ENCODE peak calls at places on chromosome 18, in nine cellular contexts. Q is midbrain, N is coronary artery, A is RPMI7951, Z is posterior cingulate gyrus, T is A549, F is ACHN, I is astrocyte, B is cerebellum. X is an unnamed sample.

GRCh38 chr18:11857177-11857887 is 6.1 kb downstream of the CHMP1B start:
- DNase-seq in Q (no peak), N (peak; percentile 89), A (peak; percentile 96), Z (no peak), T (peak; percentile 99), F (peak; percentile 74), I (peak; percentile 100), B (no peak), X (peak; percentile 34)

GRCh38 chr18:13247506-13247905 is 28.9 kb downstream of the LDLRAD4 start:
- DNase-seq in Q (no peak), N (peak; percentile 35), A (no peak), Z (no peak), T (no peak), F (no peak), I (no peak), B (no peak), X (no peak)

GRCh38 chr18:11880586-11881304 is 27.4 kb downstream of the MPPE1 start:
- DNase-seq in Q (no peak), N (no peak), A (no peak), Z (no peak), T (no peak), F (no peak), I (no peak), B (no peak), X (no peak)

GRCh38 chr18:48663931-48664847 is 125.4 kb downstream of the CTIF start:
- DNase-seq in Q (peak; percentile 71), N (peak; percentile 85), A (peak; percentile 23), Z (peak; percentile 66), T (peak; percentile 39), F (peak; percentile 49), I (peak; percentile 22), B (peak; percentile 79), X (peak; percentile 76)

GRCh38 chr18:73235491-73235890 is 367.7 kb upstream of the NETO1 start:
- DNase-seq in Q (no peak), N (no peak), A (peak; percentile 91), Z (no peak), T (peak; percentile 30), F (peak; percentile 43), I (peak; percentile 97), B (no peak), X (no peak)

GRCh38 chr18:50830544-50830943 is 10.7 kb upstream of the MRO start:
- DNase-seq in Q (peak; percentile 28), N (no peak), A (no peak), Z (no peak), T (no peak), F (no peak), I (no peak), B (no peak), X (no peak)

GRCh38 chr18:48615566-48616401 is 77.0 kb downstream of the CTIF start:
- DNase-seq in Q (no peak), N (no peak), A (no peak), Z (no peak), T (no peak), F (no peak), I (no peak), B (no peak), X (no peak)

GRCh38 chr18:55256568-55257289 is 297.5 kb upstream of the CCDC68 start:
- DNase-seq in Q (no peak), N (no peak), A (peak; percentile 49), Z (no peak), T (peak; percentile 15), F (peak; percentile 75), I (peak; percentile 83), B (no peak), X (no peak)

GRCh38 chr18:24989760-24990547 is 362.0 kb downstream of the ZNF521 start:
- DNase-seq in Q (no peak), N (no peak), A (no peak), Z (no peak), T (no peak), F (no peak), I (no peak), B (no peak), X (no peak)

GRCh38 chr18:48376406-48376805 is 32.8 kb downstream of the ZBTB7C start:
- DNase-seq in Q (no peak), N (peak; percentile 57), A (no peak), Z (no peak), T (no peak), F (no peak), I (no peak), B (no peak), X (no peak)

GRCh38 chr18:79750980-79751571 is 46.7 kb upstream of the KCNG2 start:
- DNase-seq in Q (no peak), N (no peak), A (no peak), Z (no peak), T (no peak), F (no peak), I (no peak), B (no peak), X (no peak)

GRCh38 chr18:70464343-70465114 is 175.7 kb downstream of the SOCS6 start:
- DNase-seq in Q (peak; percentile 83), N (peak; percentile 76), A (peak; percentile 68), Z (peak; percentile 72), T (peak; percentile 75), F (peak; percentile 72), I (peak; percentile 59), B (peak; percentile 77), X (peak; percentile 73)

GRCh38 chr18:34742761-34743366 is 32.8 kb downstream of the DTNA start:
- DNase-seq in Q (peak; percentile 84), N (no peak), A (no peak), Z (no peak), T (no peak), F (no peak), I (no peak), B (peak; percentile 30), X (no peak)

GRCh38 chr18:56709463-56709862 is 58.3 kb downstream of the WDR7 start:
- DNase-seq in Q (no peak), N (no peak), A (peak; percentile 83), Z (no peak), T (peak; percentile 65), F (peak; percentile 84), I (peak; percentile 87), B (no peak), X (no peak)

GRCh38 chr18:67145586-67146292 is 370.8 kb downstream of the DSEL start:
- DNase-seq in Q (no peak), N (no peak), A (no peak), Z (no peak), T (peak; percentile 1), F (no peak), I (no peak), B (no peak), X (no peak)

GRCh38 chr18:31941010-31941809 is 1.7 kb downstream of the TRAPPC8 start:
- DNase-seq in Q (no peak), N (no peak), A (no peak), Z (no peak), T (no peak), F (no peak), I (no peak), B (no peak), X (no peak)

GRCh38 chr18:62781893-62782292 is 66.6 kb downstream of the PHLPP1 start:
- DNase-seq in Q (no peak), N (no peak), A (peak; percentile 51), Z (no peak), T (peak; percentile 62), F (no peak), I (peak; percentile 92), B (no peak), X (no peak)

GRCh38 chr18:11501352-11501751 is 108.0 kb upstream of the SLC35G4 start:
- DNase-seq in Q (no peak), N (no peak), A (no peak), Z (no peak), T (no peak), F (no peak), I (no peak), B (no peak), X (no peak)

GRCh38 chr18:46344416-46345180 is 240.4 kb downstream of the HAUS1 start:
- DNase-seq in Q (no peak), N (no peak), A (no peak), Z (no peak), T (no peak), F (no peak), I (no peak), B (no peak), X (no peak)

GRCh38 chr18:79791141-79791972 is 6.4 kb upstream of the KCNG2 start:
- DNase-seq in Q (no peak), N (no peak), A (peak; percentile 70), Z (no peak), T (peak; percentile 40), F (peak; percentile 65), I (peak; percentile 98), B (no peak), X (peak; percentile 23)

GRCh38 chr18:59900222-59901128 is 679 bp downstream of the PMAIP1 start:
- DNase-seq in Q (no peak), N (no peak), A (peak; percentile 82), Z (no peak), T (peak; percentile 63), F (peak; percentile 84), I (peak; percentile 75), B (no peak), X (no peak)

GRCh38 chr18:55588001-55588875 is at the start of gene TCF4:
- DNase-seq in Q (peak; percentile 62), N (peak; percentile 78), A (peak; percentile 59), Z (peak; percentile 30), T (peak; percentile 33), F (peak; percentile 40), I (peak; percentile 47), B (peak; percentile 63), X (peak; percentile 65)

GRCh38 chr18:7367336-7367735 is 136.4 kb downstream of the LRRC30 start:
- DNase-seq in Q (no peak), N (no peak), A (no peak), Z (no peak), T (peak; percentile 1), F (no peak), I (no peak), B (no peak), X (no peak)

X was measured in heart right ventricle.